ENCODE peak calls at places on chromosome 2, in four cellular contexts. One of them, this sample, is unnamed.
A peak's percentile ranks its signal among the peaks of the same experiment; 100 is the strongest.

GRCh38 chr2:9950521-9951271 is 797 bp upstream of the GRHL1 start:
- DNase-seq in lower leg skin: peak; percentile 90
- DNase-seq in AG04450: no peak
- DNase-seq in A549: peak; percentile 62
- DNase-seq in this sample: no peak

GRCh38 chr2:164898475-164898874 is 56.9 kb downstream of the SLC38A11 start:
- DNase-seq in lower leg skin: no peak
- DNase-seq in AG04450: no peak
- DNase-seq in A549: peak; percentile 10
- DNase-seq in this sample: peak; percentile 72

GRCh38 chr2:207200136-207200535 is 34.4 kb upstream of the KLF7 start:
- DNase-seq in lower leg skin: no peak
- DNase-seq in AG04450: no peak
- DNase-seq in A549: no peak
- DNase-seq in this sample: no peak

GRCh38 chr2:111209045-111209514 is 88.4 kb downstream of the BCL2L11 start:
- DNase-seq in lower leg skin: no peak
- DNase-seq in AG04450: peak; percentile 68
- DNase-seq in A549: no peak
- DNase-seq in this sample: peak; percentile 23

GRCh38 chr2:45782968-45783367 is 131.5 kb downstream of the PRKCE start:
- DNase-seq in lower leg skin: no peak
- DNase-seq in AG04450: no peak
- DNase-seq in A549: no peak
- DNase-seq in this sample: no peak

GRCh38 chr2:177489719-177490301 is 97.2 kb downstream of the AGPS start:
- DNase-seq in lower leg skin: no peak
- DNase-seq in AG04450: no peak
- DNase-seq in A549: peak; percentile 15
- DNase-seq in this sample: peak; percentile 32

GRCh38 chr2:16604236-16604635 is 61.4 kb downstream of the CYRIA start:
- DNase-seq in lower leg skin: no peak
- DNase-seq in AG04450: no peak
- DNase-seq in A549: no peak
- DNase-seq in this sample: no peak

GRCh38 chr2:43171789-43172188 is 54.6 kb downstream of the ZFP36L2 start:
- DNase-seq in lower leg skin: no peak
- DNase-seq in AG04450: no peak
- DNase-seq in A549: no peak
- DNase-seq in this sample: peak; percentile 20

GRCh38 chr2:73855526-73855925 is 26.8 kb downstream of the STAMBP start:
- DNase-seq in lower leg skin: no peak
- DNase-seq in AG04450: no peak
- DNase-seq in A549: no peak
- DNase-seq in this sample: no peak

GRCh38 chr2:12619975-12620374 is 96.8 kb upstream of the TRIB2 start:
- DNase-seq in lower leg skin: no peak
- DNase-seq in AG04450: peak; percentile 59
- DNase-seq in A549: no peak
- DNase-seq in this sample: peak; percentile 75

GRCh38 chr2:224882291-224883171 is 159.7 kb downstream of the DOCK10 start:
- DNase-seq in lower leg skin: no peak
- DNase-seq in AG04450: peak; percentile 74
- DNase-seq in A549: peak; percentile 31
- DNase-seq in this sample: peak; percentile 94

GRCh38 chr2:55804535-55804934 is 110.9 kb upstream of the PNPT1 start:
- DNase-seq in lower leg skin: no peak
- DNase-seq in AG04450: no peak
- DNase-seq in A549: no peak
- DNase-seq in this sample: no peak

GRCh38 chr2:101114268-101114783 is 36.9 kb downstream of the TBC1D8 start:
- DNase-seq in lower leg skin: no peak
- DNase-seq in AG04450: no peak
- DNase-seq in A549: no peak
- DNase-seq in this sample: no peak

GRCh38 chr2:207142461-207142860 is 23.3 kb downstream of the KLF7 start:
- DNase-seq in lower leg skin: no peak
- DNase-seq in AG04450: no peak
- DNase-seq in A549: no peak
- DNase-seq in this sample: no peak

GRCh38 chr2:85830645-85831044 is 58.1 kb downstream of the ST3GAL5 start:
- DNase-seq in lower leg skin: no peak
- DNase-seq in AG04450: no peak
- DNase-seq in A549: no peak
- DNase-seq in this sample: no peak
- TF ChIP-seq CTCF in lower leg skin: no peak
- TF ChIP-seq CTCF in AG04450: no peak
- TF ChIP-seq CTCF in A549: peak; percentile 23
- TF ChIP-seq CTCF in this sample: peak; percentile 41

GRCh38 chr2:235171511-235172130 is 219.8 kb downstream of the SH3BP4 start:
- DNase-seq in lower leg skin: no peak
- DNase-seq in AG04450: peak; percentile 10
- DNase-seq in A549: no peak
- DNase-seq in this sample: peak; percentile 94

GRCh38 chr2:235165631-235166030 is 213.8 kb downstream of the SH3BP4 start:
- DNase-seq in lower leg skin: no peak
- DNase-seq in AG04450: no peak
- DNase-seq in A549: no peak
- DNase-seq in this sample: no peak

GRCh38 chr2:235168174-235168979 is 216.6 kb downstream of the SH3BP4 start:
- DNase-seq in lower leg skin: no peak
- DNase-seq in AG04450: no peak
- DNase-seq in A549: no peak
- DNase-seq in this sample: no peak

GRCh38 chr2:235170016-235170415 is 218.2 kb downstream of the SH3BP4 start:
- DNase-seq in lower leg skin: no peak
- DNase-seq in AG04450: no peak
- DNase-seq in A549: no peak
- DNase-seq in this sample: peak; percentile 72

DNA sequence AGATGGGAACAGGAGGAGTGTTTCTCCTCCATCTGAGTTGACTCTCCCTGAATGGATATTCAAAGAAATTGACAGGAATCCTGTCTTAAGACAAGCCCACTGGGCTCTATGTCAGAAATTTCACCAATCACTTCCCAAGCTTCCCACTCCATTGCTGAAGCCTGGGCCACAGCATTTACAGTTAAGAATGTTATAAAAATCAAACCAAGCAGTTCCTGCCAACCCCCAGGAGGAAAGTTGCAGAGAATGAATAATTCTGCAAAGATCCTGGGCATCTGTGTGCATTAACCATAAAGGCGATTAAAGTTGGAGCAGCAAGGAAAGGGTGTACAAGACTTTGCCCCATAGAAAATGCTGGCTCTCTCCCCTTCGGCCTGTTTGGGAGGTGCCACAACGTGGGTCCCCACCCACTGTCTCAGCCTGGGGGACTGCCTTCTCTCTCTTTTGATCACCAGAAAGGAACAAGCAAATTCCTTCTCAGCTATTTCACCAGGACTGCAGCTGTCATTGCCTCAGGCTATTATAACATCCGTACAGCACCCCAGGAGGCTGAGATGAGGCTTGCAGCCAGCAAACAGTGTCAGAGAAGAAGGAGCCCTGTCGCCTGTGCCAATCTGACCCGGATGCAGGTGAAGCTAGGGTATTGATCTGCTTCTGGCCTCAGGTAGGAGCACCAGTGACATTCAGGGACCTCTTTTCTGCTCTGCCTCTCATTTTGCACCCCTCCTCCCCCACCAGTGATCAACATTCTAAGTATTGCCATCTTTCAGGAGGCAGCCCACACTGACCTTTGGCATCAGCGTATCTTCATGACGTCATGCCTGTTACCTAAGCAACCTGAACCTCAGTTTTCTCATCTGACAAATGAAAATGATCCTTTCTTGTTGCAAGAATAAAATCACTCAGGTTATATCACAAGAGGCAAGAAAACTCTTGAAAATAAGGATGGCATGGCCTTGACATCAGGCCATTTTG is 219.0 kb downstream of the SH3BP4 start:
- DNase-seq in lower leg skin: no peak
- DNase-seq in AG04450: peak; percentile 13
- DNase-seq in A549: peak; percentile 80
- DNase-seq in this sample: peak; percentile 93
- TF ChIP-seq CTCF in lower leg skin: no peak
- TF ChIP-seq CTCF in AG04450: peak; percentile 52
- TF ChIP-seq CTCF in A549: peak; percentile 9
- TF ChIP-seq CTCF in this sample: peak; percentile 62

GRCh38 chr2:109054865-109055264 is 65.8 kb upstream of the EDAR start:
- DNase-seq in lower leg skin: no peak
- DNase-seq in AG04450: no peak
- DNase-seq in A549: no peak
- DNase-seq in this sample: no peak

GRCh38 chr2:109049022-109049421 is 60.0 kb upstream of the EDAR start:
- DNase-seq in lower leg skin: peak; percentile 25
- DNase-seq in AG04450: no peak
- DNase-seq in A549: no peak
- DNase-seq in this sample: no peak

GRCh38 chr2:109053716-109054115 is 64.7 kb upstream of the EDAR start:
- DNase-seq in lower leg skin: peak; percentile 57
- DNase-seq in AG04450: no peak
- DNase-seq in A549: no peak
- DNase-seq in this sample: no peak

GRCh38 chr2:109055435-109055834 is 66.4 kb upstream of the EDAR start:
- DNase-seq in lower leg skin: peak; percentile 39
- DNase-seq in AG04450: no peak
- DNase-seq in A549: no peak
- DNase-seq in this sample: no peak

DNA sequence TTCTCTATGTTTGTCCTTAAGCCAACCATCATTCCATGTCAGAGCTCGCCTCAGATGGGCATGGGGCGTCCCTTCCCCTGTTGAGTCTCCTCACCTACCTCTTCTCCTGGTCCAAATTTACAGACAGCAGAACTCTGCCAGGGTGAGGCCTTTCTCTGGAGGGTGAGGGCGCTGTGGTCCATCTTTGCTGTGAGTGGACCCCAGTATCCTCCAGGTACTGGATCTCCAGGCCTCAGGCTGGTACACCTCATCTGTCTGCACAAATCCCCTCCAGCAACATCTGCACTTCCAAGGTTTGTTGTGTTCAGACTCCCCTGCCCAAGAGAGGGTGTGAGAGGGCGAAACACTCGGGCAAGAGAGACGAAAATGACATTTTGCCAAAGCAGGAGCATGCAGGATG is 63.9 kb upstream of the EDAR start:
- DNase-seq in lower leg skin: peak; percentile 52
- DNase-seq in AG04450: no peak
- DNase-seq in A549: no peak
- DNase-seq in this sample: no peak
- TF ChIP-seq CTCF in lower leg skin: no peak
- TF ChIP-seq CTCF in AG04450: no peak
- TF ChIP-seq CTCF in A549: no peak
- TF ChIP-seq CTCF in this sample: no peak

DNA sequence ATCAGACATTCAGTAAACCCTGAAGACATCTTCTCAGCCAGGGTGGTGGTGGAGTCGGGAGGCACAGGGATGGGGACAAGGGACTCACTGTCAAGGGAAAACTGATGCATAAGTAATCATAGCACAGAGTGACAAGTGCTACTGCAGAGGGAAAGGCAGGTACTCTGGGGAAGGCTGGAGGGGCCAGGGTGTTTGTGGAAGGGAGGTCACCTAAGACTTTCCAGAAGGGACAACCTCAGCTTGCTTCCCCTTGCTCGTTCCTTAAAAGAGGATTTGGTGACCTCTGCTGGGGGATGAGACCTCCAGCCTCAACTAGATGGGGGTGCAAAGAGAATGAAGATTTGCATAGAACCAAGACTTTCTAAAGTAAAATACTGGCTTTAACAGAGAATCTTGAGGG is 99.5 kb downstream of the SLC4A3 start:
- DNase-seq in lower leg skin: no peak
- DNase-seq in AG04450: no peak
- DNase-seq in A549: no peak
- DNase-seq in this sample: no peak
- TF ChIP-seq CTCF in lower leg skin: no peak
- TF ChIP-seq CTCF in AG04450: no peak
- TF ChIP-seq CTCF in A549: no peak
- TF ChIP-seq CTCF in this sample: peak; percentile 31

DNA sequence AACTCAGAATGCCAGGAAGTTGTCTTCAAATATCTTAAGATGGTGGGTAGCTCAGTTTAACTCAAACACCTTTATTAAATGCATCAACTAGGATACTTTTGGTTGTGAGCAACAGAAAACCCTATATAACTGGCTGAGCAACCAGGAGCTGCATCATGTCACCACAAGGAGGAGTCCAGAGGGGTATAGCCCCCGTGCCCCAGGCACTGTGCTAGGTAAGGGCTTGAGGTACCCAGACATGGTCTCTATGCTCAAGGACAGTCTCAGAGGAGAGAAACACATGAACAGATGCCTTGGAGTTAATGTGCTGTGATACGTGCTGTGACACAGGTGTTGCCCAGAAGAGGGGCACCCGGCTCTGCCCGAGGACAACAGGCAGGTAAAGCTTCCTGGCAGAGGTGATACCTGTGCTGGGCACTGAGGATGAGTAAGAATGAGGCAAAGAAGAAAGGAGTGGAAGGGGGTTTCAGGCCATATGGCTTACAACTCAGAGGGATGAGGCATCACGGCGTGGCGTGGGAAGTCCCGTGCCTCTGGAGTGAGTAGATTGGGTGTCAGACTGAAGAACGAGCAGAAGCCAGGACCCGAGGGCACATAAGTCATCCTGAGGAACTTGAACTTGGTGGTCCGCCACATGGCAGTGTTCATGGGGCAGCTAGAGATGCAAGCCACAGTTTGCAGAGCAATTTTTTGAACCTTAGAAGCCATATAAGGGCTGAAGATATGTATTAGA is 32.0 kb upstream of the CAB39 start:
- DNase-seq in lower leg skin: no peak
- DNase-seq in AG04450: no peak
- DNase-seq in A549: no peak
- DNase-seq in this sample: peak; percentile 92
- TF ChIP-seq CTCF in lower leg skin: no peak
- TF ChIP-seq CTCF in AG04450: no peak
- TF ChIP-seq CTCF in A549: no peak
- TF ChIP-seq CTCF in this sample: peak; percentile 49

DNA sequence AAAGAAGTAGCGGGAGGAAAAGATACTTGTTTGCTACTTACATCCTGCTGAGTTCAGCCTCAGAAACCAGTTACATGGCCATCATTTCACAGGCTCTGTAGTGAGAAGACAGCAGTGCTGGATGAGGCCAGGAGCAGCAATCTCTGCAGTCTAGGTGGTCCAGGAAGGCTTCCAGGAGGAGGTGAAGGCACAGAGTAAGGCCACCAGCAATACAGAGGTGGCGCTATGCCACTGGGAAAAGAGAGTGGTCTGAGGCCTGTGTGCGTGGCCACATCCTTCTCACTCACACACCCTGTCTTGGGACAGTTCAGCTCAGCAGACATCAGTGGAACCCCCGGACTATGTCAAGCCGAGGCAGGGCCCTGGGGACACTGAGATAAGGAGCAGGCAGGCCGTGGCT is 162.7 kb downstream of the KLHL29 start:
- DNase-seq in lower leg skin: no peak
- DNase-seq in AG04450: no peak
- DNase-seq in A549: no peak
- DNase-seq in this sample: no peak
- TF ChIP-seq CTCF in lower leg skin: no peak
- TF ChIP-seq CTCF in AG04450: no peak
- TF ChIP-seq CTCF in A549: no peak
- TF ChIP-seq CTCF in this sample: peak; percentile 16